ENCODE peak calls at places on chromosomes 4 and X, in nine cellular contexts. Q is mammary epithelial cell, N is keratinocyte, E is GM23248, C is DND-41, P is HCT116, M is GM12878, J is GM23338, V is HepG2. T is an unnamed sample.

GRCh38 chrX:56764975-56765791 is 36.1 kb downstream of the NBDY start:
- DNase-seq in E (no peak), J (no peak), M (no peak), N (no peak), V (no peak), P (no peak), C (peak), Q (no peak), T (no peak)

GRCh38 chr4:54660145-54660535 is 2.4 kb downstream of the KIT start:
- DNase-seq in E (no peak), P (no peak), M (no peak), N (no peak), Q (peak), C (no peak), J (no peak), V (no peak), T (no peak)

GRCh38 chr4:114400531-114400930 is 198.1 kb upstream of the UGT8 start:
- DNase-seq in M (no peak), V (no peak), Q (peak), P (no peak), N (peak), C (no peak), J (no peak), E (peak), T (no peak)

GRCh38 chr4:72569719-72570235 is 756 bp upstream of the ADAMTS3 start:
- DNase-seq in J (no peak), N (no peak), V (no peak), C (no peak), P (no peak), M (no peak), E (peak), Q (no peak), T (no peak)

GRCh38 chrX:41047878-41048534 is 37.2 kb upstream of the USP9X start:
- DNase-seq in P (no peak), N (no peak), C (no peak), Q (no peak), M (no peak), J (no peak), V (peak), E (no peak), T (no peak)

GRCh38 chr4:53962516-53963225 is 101.7 kb downstream of the CHIC2 start:
- DNase-seq in C (no peak), Q (peak), J (no peak), N (peak), E (peak), M (no peak), P (no peak), V (no peak), T (no peak)

GRCh38 chrX:10900585-10901289 is 210.4 kb upstream of the HCCS start:
- DNase-seq in M (no peak), V (peak), J (no peak), Q (peak), E (peak), P (no peak), N (no peak), C (no peak), T (no peak)

GRCh38 chrX:30627818-30628652 is 25.2 kb upstream of the GK start:
- DNase-seq in Q (no peak), N (no peak), M (no peak), P (no peak), J (no peak), E (no peak), V (peak), C (no peak), T (peak)

GRCh38 chr4:129672941-129673340 is 577.0 kb downstream of the C4orf33 start:
- DNase-seq in V (no peak), Q (no peak), J (no peak), N (no peak), C (peak), E (no peak), P (no peak), M (no peak), T (no peak)

GRCh38 chrX:15404712-15405111 is 20.5 kb upstream of the VEGFD start:
- DNase-seq in P (no peak), C (no peak), J (no peak), Q (no peak), E (peak), N (no peak), V (no peak), M (no peak), T (no peak)

GRCh38 chr4:169079942-169080827 is 70.1 kb upstream of the CBR4 start:
- DNase-seq in C (peak), E (peak), P (no peak), J (no peak), N (no peak), Q (peak), V (peak), M (peak), T (peak)
- H3K4me3 ChIP-seq in C (no peak), E (no peak), P (no peak), J (no peak), N (no peak), Q (no peak), V (peak), M (peak), T (peak)

DNA sequence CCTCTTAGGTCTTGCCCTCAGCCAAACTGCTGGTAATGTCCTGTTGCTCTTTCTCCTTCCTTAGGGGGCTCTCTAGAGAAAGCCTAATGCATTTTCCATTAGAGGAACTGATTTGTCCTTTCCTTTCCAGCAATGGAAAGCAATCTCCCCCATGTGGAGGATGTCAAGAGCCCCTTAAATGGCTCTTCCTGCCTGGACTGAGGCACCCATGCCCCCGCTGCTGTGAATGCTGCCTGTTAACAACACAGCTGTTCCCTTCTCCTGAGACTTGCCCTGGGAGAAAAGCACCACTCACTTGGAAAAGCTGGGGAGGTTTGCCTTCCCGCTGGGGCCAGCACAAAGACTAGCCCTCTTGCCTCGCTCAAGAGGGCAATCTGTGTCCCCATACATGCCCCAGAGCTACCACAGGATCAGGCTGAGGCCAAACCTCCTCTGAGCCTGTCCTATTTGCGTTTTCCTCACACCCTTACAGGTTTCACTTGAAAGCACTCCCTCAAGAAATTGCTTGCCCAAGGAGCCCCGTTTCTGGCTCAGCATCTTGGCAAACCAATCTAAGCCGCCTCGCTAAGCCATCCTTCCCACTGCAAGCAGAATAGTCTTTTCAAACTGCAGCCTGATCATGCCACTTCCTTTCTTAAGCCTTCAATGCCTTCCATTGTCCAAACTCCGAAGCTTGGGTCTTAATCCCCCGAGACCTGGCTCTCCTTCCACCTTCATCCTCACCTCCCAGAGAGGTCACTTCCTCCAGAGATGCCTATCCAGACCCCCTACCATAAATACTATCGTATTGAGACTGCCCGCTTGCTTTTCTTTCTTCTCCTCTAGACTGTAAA is 23.2 kb upstream of the SMIM20 start:
- DNase-seq in P (no peak), M (no peak), E (no peak), J (peak), Q (no peak), C (no peak), N (no peak), V (no peak), T (no peak)
- TF ChIP-seq EZH2 in P (no peak), M (no peak), E (no peak), J (no peak), Q (no peak), C (no peak), N (no peak), V (no peak), T (no peak)

DNA sequence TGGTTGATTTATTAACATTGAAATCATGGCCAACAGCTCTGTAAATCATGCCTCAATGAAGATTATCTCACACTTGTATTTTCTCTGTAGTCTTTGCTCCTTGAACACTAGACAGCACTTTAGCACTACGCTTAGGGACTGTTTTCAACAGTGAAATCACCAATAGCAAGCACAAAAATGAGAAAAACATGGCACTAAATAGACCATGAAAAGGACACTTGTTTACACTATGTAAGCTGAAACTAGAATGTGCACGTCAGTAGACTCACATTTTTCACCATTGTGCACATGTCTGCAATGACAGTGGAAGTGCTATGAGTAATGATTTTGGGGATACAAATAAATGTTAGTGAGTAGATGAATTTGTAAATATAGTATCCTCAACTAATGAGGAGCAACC is 3.1 kb downstream of the BMP2K start:
- DNase-seq in P (no peak), V (no peak), E (peak), C (no peak), M (no peak), J (no peak), Q (no peak), N (no peak), T (no peak)
- H3K4me3 ChIP-seq in P (no peak), V (no peak), E (peak), C (no peak), M (peak), J (no peak), Q (no peak), N (no peak), T (no peak)

DNA sequence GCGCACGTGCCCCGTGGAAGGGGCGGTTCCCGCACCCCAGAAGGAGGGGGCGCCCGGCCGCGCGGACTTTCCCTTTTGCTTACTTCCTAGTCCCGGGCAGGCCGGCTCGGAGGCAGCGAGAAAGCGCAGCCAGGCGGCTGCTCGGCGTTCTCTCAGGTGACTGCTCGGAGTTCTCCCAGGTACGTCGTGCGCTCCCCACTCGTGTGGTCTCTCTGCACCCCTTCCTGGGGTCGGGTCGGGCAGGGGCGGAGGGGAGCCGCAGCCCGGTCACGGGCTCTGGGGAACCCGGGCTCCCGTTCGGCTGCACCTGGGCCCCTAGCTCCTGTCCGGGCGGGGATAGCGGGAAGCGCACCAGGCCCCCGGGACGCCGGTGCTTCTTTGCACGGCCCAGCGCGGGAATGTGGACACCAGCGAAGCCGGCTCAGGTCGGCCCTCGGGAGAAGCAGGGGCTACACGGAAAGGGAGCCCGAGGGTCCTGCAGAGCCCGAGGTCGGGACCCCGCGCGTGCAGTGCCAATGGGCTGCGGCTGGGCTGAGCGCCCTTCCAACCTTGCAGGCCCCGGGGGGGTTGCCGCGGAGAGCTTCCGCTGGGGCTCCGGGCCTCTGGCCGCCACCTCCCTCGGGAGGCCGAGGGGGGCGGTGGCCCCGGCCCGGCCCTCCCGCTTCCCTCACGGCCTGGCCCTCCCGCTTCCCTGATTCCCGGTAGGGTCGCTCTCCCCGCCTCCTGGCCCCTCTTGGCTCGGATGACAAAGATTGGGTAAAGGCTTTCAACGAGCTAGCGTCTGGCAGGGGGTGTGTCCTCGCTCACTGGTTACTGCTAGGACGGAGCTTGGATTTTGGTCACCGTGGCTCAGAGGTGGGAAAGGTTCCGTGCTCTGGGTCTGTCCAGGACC is at the start of gene TLR2:
- DNase-seq in C (no peak), E (peak), Q (peak), P (no peak), V (no peak), J (peak), N (no peak), M (no peak), T (no peak)
- TF ChIP-seq EZH2 in C (no peak), E (peak), Q (no peak), P (no peak), V (no peak), J (peak), N (no peak), M (no peak), T (no peak)

DNA sequence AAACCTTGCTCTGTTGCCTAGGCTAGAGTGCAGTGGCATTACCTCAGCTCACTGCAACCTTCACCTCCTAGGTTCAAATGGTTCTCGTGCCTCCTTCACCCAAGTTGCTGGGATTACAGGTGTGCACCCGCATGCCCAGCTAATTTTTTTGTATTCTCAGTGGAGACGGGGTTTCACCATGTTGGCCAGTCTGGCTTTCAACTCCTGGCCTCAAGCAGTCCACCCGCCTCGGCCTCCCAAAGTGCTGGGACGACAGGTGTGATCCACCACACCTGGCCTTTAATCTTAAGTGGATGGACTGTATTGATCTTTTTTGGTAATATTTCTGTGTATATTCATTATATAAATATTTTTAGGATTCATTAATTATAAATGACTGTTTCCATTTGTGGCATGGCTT is 158.7 kb upstream of the CXorf51A start:
- DNase-seq in M (no peak), N (no peak), E (no peak), P (no peak), J (no peak), C (no peak), V (no peak), Q (no peak), T (no peak)
- H3K4me3 ChIP-seq in M (no peak), N (no peak), E (no peak), P (no peak), J (no peak), C (no peak), V (no peak), Q (no peak), T (no peak)

GRCh38 chrX:140509468-140510305 is 4.8 kb upstream of the SOX3 start:
- DNase-seq in Q (no peak), V (no peak), P (no peak), J (peak), N (no peak), C (no peak), E (no peak), M (no peak), T (no peak)
- TF ChIP-seq EZH2 in Q (no peak), V (no peak), P (no peak), J (no peak), N (no peak), C (no peak), E (no peak), M (no peak), T (no peak)

GRCh38 chr4:112633477-112634235 is 3.1 kb downstream of the ZGRF1 start:
- DNase-seq in E (peak), C (no peak), P (peak), J (peak), Q (peak), M (peak), V (peak), N (no peak), T (peak)

GRCh38 chr4:112636688-112637551 is at the start of the genes LARP7 and ZGRF1:
- DNase-seq in P (peak), J (peak), C (peak), M (peak), Q (peak), E (peak), V (peak), N (peak), T (peak)

DNA sequence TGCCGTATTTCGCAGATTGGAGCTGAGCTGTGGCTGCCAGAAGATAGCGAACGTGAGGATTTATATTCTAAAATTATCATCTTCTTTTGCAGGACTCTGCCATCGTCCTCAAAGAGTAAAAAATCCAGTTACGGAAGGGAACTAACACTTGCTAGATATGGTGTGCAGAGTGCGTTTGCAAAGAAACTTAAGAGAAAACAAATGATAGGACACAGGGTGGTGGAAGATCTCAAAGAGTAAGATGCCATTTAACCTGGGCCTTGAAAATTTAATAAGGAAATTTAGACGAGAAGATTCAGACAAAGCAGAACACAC is 566 bp downstream of the LARP7 start:
- DNase-seq in M (no peak), N (no peak), V (no peak), P (no peak), J (no peak), E (no peak), C (no peak), Q (no peak), T (no peak)
- H3K4me3 ChIP-seq in M (peak), N (peak), V (peak), P (peak), J (peak), E (peak), C (peak), Q (peak), T (peak)

GRCh38 chr4:163344147-163345050 is 707 bp downstream of the NPY5R start:
- DNase-seq in M (no peak), E (no peak), C (no peak), Q (no peak), V (no peak), N (no peak), J (peak), P (no peak), T (no peak)
- TF ChIP-seq EZH2 in M (no peak), E (peak), C (no peak), Q (peak), V (no peak), N (peak), J (peak), P (no peak), T (no peak)

T was measured in SK-N-MC.